ENCODE peak calls at places on chromosomes 6 and 20, in four cellular contexts. M is progenitor cell of endocrine pancreas, O is cardiac muscle cell, U is WTC11. J is an unnamed sample.

GRCh38 chr6:14883921-14884320 is 361.9 kb upstream of the JARID2 start:
- DNase-seq in M (no peak), O (no peak), U (no peak), J (no peak)

GRCh38 chr6:78607188-78607587 is 260.2 kb upstream of the IRAK1BP1 start:
- DNase-seq in M (no peak), O (peak), U (no peak), J (no peak)

GRCh38 chr20:58712116-58712822 is 19.7 kb downstream of the NPEPL1 start:
- DNase-seq in M (no peak), O (no peak), U (no peak), J (peak)

GRCh38 chr20:46652699-46653098 is 1.4 kb upstream of the SLC13A3 start:
- DNase-seq in M (no peak), O (peak), U (no peak), J (no peak)

GRCh38 chr6:147577466-147577865 is 69.0 kb downstream of the SAMD5 start:
- DNase-seq in M (no peak), O (no peak), U (no peak), J (no peak)

GRCh38 chr6:163620670-163621330 is 206.3 kb downstream of the QKI start:
- DNase-seq in M (no peak), O (no peak), U (no peak), J (no peak)

GRCh38 chr6:158131926-158132325 is 36.1 kb downstream of the SERAC1 start:
- DNase-seq in M (no peak), O (peak), U (no peak), J (no peak)

GRCh38 chr20:18005170-18005989 is 36.6 kb downstream of the MGME1 start:
- DNase-seq in M (no peak), O (no peak), U (peak), J (no peak)

GRCh38 chr6:80182291-80182690 is 75.8 kb downstream of the BCKDHB start:
- DNase-seq in M (no peak), O (peak), U (no peak), J (no peak)

GRCh38 chr6:3739311-3739897 is 12.1 kb downstream of the PXDC1 start:
- DNase-seq in M (no peak), O (no peak), U (no peak), J (no peak)

GRCh38 chr6:37919417-37920157 is 100.1 kb downstream of the ZFAND3 start:
- DNase-seq in M (no peak), O (peak), U (no peak), J (no peak)

GRCh38 chr6:78436335-78436734 is 431.0 kb upstream of the IRAK1BP1 start:
- DNase-seq in M (no peak), O (peak), U (no peak), J (no peak)

GRCh38 chr6:89117285-89118108 is at the start of gene SRSF12:
- DNase-seq in M (peak), O (peak), U (peak), J (peak)

GRCh38 chr6:4262506-4262905 is 127.1 kb upstream of the ECI2 start:
- DNase-seq in M (no peak), O (no peak), U (no peak), J (no peak)

GRCh38 chr6:36196049-36196879 is at the start of gene BRPF3:
- DNase-seq in M (peak), O (peak), U (peak), J (peak)

GRCh38 chr6:170415318-170415717 is 108.8 kb downstream of the FAM120B start:
- DNase-seq in M (no peak), O (no peak), U (no peak), J (no peak)

GRCh38 chr20:15446373-15446772 is 1109.0 kb upstream of the FLRT3 start:
- DNase-seq in M (no peak), O (no peak), U (no peak), J (no peak)

GRCh38 chr6:46776070-46776752 is 17.0 kb upstream of the MEP1A start:
- DNase-seq in M (no peak), O (no peak), U (no peak), J (no peak)

GRCh38 chr6:50819906-50820589 is 1.4 kb downstream of the TFAP2B start:
- DNase-seq in M (no peak), O (no peak), U (peak), J (no peak)

GRCh38 chr6:157954150-157955117 is 27.2 kb upstream of the SYNJ2 start:
- DNase-seq in M (peak), O (peak), U (no peak), J (no peak)

GRCh38 chr6:45327956-45328522 is at the start of gene RUNX2:
- DNase-seq in M (no peak), O (peak), U (no peak), J (no peak)

GRCh38 chr6:7200598-7201443 is 93.1 kb downstream of the RREB1 start:
- DNase-seq in M (no peak), O (no peak), U (no peak), J (no peak)

GRCh38 chr6:144739873-144740272 is 454.7 kb downstream of the UTRN start:
- DNase-seq in M (no peak), O (no peak), U (no peak), J (no peak)

GRCh38 chr6:80586242-80586641 is 479.8 kb downstream of the BCKDHB start:
- DNase-seq in M (no peak), O (no peak), U (peak), J (no peak)

GRCh38 chr6:83252717-83253116 is 59.6 kb downstream of the RWDD2A start:
- DNase-seq in M (no peak), O (peak), U (no peak), J (no peak)

GRCh38 chr6:105608711-105609374 is 206.0 kb upstream of the PREP start:
- DNase-seq in M (no peak), O (peak), U (no peak), J (no peak)

GRCh38 chr6:29653452-29654038 is 3.3 kb upstream of the MOG start:
- DNase-seq in M (no peak), O (peak), U (no peak), J (no peak)

GRCh38 chr20:36591854-36592641 is 13.5 kb upstream of the RAB5IF start:
- DNase-seq in M (no peak), O (peak), U (peak), J (no peak)
- TF ChIP-seq CTCF in M (no peak), O (peak), U (no peak), J (peak)

GRCh38 chr20:62900692-62901584 is 25.4 kb downstream of the DIDO1 start:
- DNase-seq in M (no peak), O (no peak), U (no peak), J (no peak)
- TF ChIP-seq CTCF in M (no peak), O (no peak), U (no peak), J (peak)

GRCh38 chr6:42744351-42744890 is 1.5 kb downstream of the TBCC start:
- DNase-seq in M (no peak), O (no peak), U (no peak), J (no peak)
- TF ChIP-seq CTCF in M (no peak), O (no peak), U (no peak), J (peak)

GRCh38 chr6:128483472-128484135 is 36.8 kb downstream of the PTPRK start:
- DNase-seq in M (no peak), O (no peak), U (no peak), J (no peak)

GRCh38 chr6:128482642-128483041 is 37.8 kb downstream of the PTPRK start:
- DNase-seq in M (no peak), O (no peak), U (no peak), J (no peak)

GRCh38 chr6:128491041-128491642 is 29.3 kb downstream of the PTPRK start:
- DNase-seq in M (no peak), O (peak), U (no peak), J (no peak)

GRCh38 chr6:128487746-128488145 is 32.7 kb downstream of the PTPRK start:
- DNase-seq in M (no peak), O (peak), U (no peak), J (no peak)

DNA sequence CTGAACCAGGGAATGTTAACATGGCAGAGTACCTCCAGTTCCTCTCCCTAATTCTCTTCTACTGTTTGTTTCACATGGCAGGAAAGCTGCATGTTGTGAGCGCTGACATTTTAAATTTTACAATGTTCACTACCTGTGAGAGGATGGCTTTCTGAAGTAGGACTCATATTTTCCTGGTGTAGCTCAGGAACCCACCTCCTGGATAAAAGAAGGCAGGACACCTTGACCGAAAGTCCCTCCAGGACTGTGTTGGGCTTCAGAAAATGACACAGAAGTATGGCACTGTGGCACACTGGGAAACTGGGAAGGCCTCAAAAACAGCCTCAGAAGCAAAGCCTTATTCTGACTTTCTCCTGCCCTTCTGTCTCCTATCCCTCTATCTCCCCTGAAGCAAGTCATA is 33.3 kb downstream of the PTPRK start:
- DNase-seq in M (no peak), O (no peak), U (peak), J (no peak)
- TF ChIP-seq CTCF in M (peak), O (peak), U (no peak), J (no peak)